ENCODE peak calls at places on chromosomes 12 and 14, in five cellular contexts. G is K562, D is HepG2, I is GM23338, F is SK-N-SH. H is an unnamed sample.

GRCh38 chr12:112686373-112686772 is 105.2 kb upstream of the RPH3A start:
- DNase-seq in G (no peak), I (no peak), D (no peak), F (no peak), H (no peak)

GRCh38 chr14:51224551-51224950 is 15.5 kb upstream of the TMX1 start:
- DNase-seq in I (no peak), F (no peak), D (no peak), G (no peak), H (no peak)

GRCh38 chr14:100654814-100655795 is 67.9 kb upstream of the BEGAIN start:
- DNase-seq in D (no peak), G (peak; percentile 68), I (peak; percentile 66), F (peak; percentile 84), H (no peak)

GRCh38 chr14:64763089-64763782 is 59.0 kb downstream of the PLEKHG3 start:
- DNase-seq in F (no peak), D (no peak), G (no peak), I (no peak), H (no peak)

GRCh38 chr14:70907996-70908917 is 998 bp downstream of the PCNX1 start:
- DNase-seq in G (peak; percentile 14), I (peak; percentile 92), F (peak; percentile 78), D (peak; percentile 70), H (no peak)

GRCh38 chr12:25384038-25384953 is 133.6 kb upstream of the KRAS start:
- DNase-seq in I (peak; percentile 10), G (no peak), D (peak; percentile 3), F (no peak), H (no peak)

GRCh38 chr12:14384783-14385638 is 19.5 kb downstream of the ATF7IP start:
- DNase-seq in F (peak; percentile 60), I (peak; percentile 82), D (peak; percentile 88), G (peak; percentile 33), H (peak; percentile 84)

GRCh38 chr12:50720501-50720900 is 43.4 kb upstream of the ATF1 start:
- DNase-seq in D (no peak), I (no peak), G (no peak), F (no peak), H (no peak)

GRCh38 chr12:89671469-89671868 is 37.2 kb downstream of the ATP2B1 start:
- DNase-seq in G (no peak), F (no peak), I (peak; percentile 62), D (no peak), H (no peak)

GRCh38 chr14:90629471-90629870 is 186.8 kb downstream of the TTC7B start:
- DNase-seq in I (no peak), G (no peak), F (no peak), D (no peak), H (no peak)

GRCh38 chr12:120468846-120469449 is 600 bp downstream of the SRSF9 start:
- DNase-seq in I (no peak), F (peak; percentile 94), D (no peak), G (peak; percentile 92), H (no peak)
- TF ChIP-seq REST in I (no peak), F (no peak), D (no peak), G (no peak), H (no peak)

GRCh38 chr14:76407449-76408150 is 31.7 kb downstream of the ESRRB start:
- DNase-seq in G (no peak), D (no peak), I (no peak), F (no peak), H (no peak)
- H3K36me3 ChIP-seq in G (no peaks in the 10 kb centered on the region), D (no peaks in the 10 kb centered on the region), I (no peaks in the 10 kb centered on the region), F (no peaks in the 10 kb centered on the region), H (no peaks in the 10 kb centered on the region)

GRCh38 chr12:54378791-54379400 is 5.6 kb downstream of the ZNF385A start:
- DNase-seq in I (peak; percentile 80), G (peak; percentile 86), F (peak; percentile 93), D (peak; percentile 29), H (no peak)
- TF ChIP-seq REST in I (no peak), G (no peak), F (no peak), D (no peak), H (no peak)

DNA sequence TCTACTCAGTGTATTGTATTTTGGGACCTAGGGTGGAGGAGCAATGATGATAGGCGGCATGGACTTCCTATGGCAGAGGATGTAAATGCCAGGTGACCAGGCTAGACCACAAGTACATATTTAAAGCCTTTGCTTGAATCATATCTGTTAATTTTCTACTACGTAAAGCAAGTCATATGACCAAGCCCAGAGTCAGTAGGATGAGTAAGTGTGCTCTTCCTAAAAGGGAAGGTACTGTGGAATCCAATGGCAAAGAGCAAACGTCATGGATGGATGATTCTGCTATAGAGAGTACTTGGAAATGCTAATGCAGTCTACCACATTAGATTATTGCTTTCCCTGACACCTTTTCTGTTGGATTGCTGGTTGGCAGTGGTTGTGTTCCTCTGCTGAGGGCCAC is 16.8 kb downstream of the GPATCH2L start:
- DNase-seq in G (no peak), D (no peak), F (no peak), I (no peak), H (no peak)
- H3K36me3 ChIP-seq in G (peaks cover 73% of the 10 kb centered on the region), D (peaks cover 63% of the 10 kb centered on the region), F (peaks cover 71% of the 10 kb centered on the region), I (peaks cover 34% of the 10 kb centered on the region), H (peaks cover 15% of the 10 kb centered on the region)